ENCODE peak calls at places on chromosomes 7 and 10, in ten cellular contexts. One of them, this sample, is unnamed.

GRCh38 chr7:20158684-20159083 is 58.5 kb downstream of the MACC1 start:
- DNase-seq in prostate gland: no peak
- DNase-seq in gastrocnemius medialis: no peak
- DNase-seq in endothelial cell of umbilical vein: peak; percentile 39
- DNase-seq in A549: no peak
- DNase-seq in Peyer's patch: no peak
- DNase-seq in ovary: no peak
- DNase-seq in IMR-90: peak; percentile 36
- DNase-seq in stomach: no peak
- DNase-seq in testis: no peak
- DNase-seq in this sample: no peak

GRCh38 chr7:30736291-30736690 is 15.6 kb upstream of the INMT start:
- DNase-seq in stomach: no peak
- DNase-seq in testis: no peak
- DNase-seq in prostate gland: no peak
- DNase-seq in IMR-90: no peak
- DNase-seq in gastrocnemius medialis: no peak
- DNase-seq in ovary: no peak
- DNase-seq in endothelial cell of umbilical vein: no peak
- DNase-seq in Peyer's patch: no peak
- DNase-seq in A549: no peak
- DNase-seq in this sample: no peak

GRCh38 chr10:126646101-126646500 is 24.4 kb downstream of the C10orf90 start:
- DNase-seq in IMR-90: peak; percentile 9
- DNase-seq in prostate gland: no peak
- DNase-seq in ovary: no peak
- DNase-seq in gastrocnemius medialis: no peak
- DNase-seq in endothelial cell of umbilical vein: no peak
- DNase-seq in Peyer's patch: no peak
- DNase-seq in A549: no peak
- DNase-seq in stomach: no peak
- DNase-seq in testis: no peak
- DNase-seq in this sample: no peak

GRCh38 chr10:81179805-81180452 is 642.2 kb downstream of the SH2D4B start:
- DNase-seq in prostate gland: no peak
- DNase-seq in testis: peak; percentile 25
- DNase-seq in A549: peak; percentile 36
- DNase-seq in Peyer's patch: no peak
- DNase-seq in ovary: no peak
- DNase-seq in IMR-90: peak; percentile 2
- DNase-seq in stomach: no peak
- DNase-seq in gastrocnemius medialis: no peak
- DNase-seq in endothelial cell of umbilical vein: peak; percentile 8
- DNase-seq in this sample: no peak

GRCh38 chr7:41977165-41977651 is 259.8 kb downstream of the GLI3 start:
- DNase-seq in A549: peak; percentile 53
- DNase-seq in prostate gland: no peak
- DNase-seq in stomach: no peak
- DNase-seq in IMR-90: peak; percentile 75
- DNase-seq in Peyer's patch: no peak
- DNase-seq in testis: peak; percentile 43
- DNase-seq in ovary: no peak
- DNase-seq in gastrocnemius medialis: peak; percentile 66
- DNase-seq in endothelial cell of umbilical vein: peak; percentile 65
- DNase-seq in this sample: no peak

GRCh38 chr7:30920021-30920583 is 8.4 kb downstream of the AQP1 start:
- DNase-seq in A549: no peak
- DNase-seq in prostate gland: no peak
- DNase-seq in stomach: no peak
- DNase-seq in Peyer's patch: no peak
- DNase-seq in gastrocnemius medialis: peak; percentile 11
- DNase-seq in endothelial cell of umbilical vein: no peak
- DNase-seq in ovary: no peak
- DNase-seq in IMR-90: no peak
- DNase-seq in testis: no peak
- DNase-seq in this sample: peak; percentile 21

GRCh38 chr10:13844651-13845050 is 257.9 kb downstream of the PRPF18 start:
- DNase-seq in endothelial cell of umbilical vein: peak; percentile 41
- DNase-seq in stomach: no peak
- DNase-seq in gastrocnemius medialis: no peak
- DNase-seq in ovary: no peak
- DNase-seq in prostate gland: no peak
- DNase-seq in testis: no peak
- DNase-seq in Peyer's patch: no peak
- DNase-seq in IMR-90: peak; percentile 34
- DNase-seq in A549: no peak
- DNase-seq in this sample: no peak

GRCh38 chr7:156732091-156732621 is 91.6 kb downstream of the RNF32 start:
- DNase-seq in prostate gland: no peak
- DNase-seq in Peyer's patch: no peak
- DNase-seq in ovary: no peak
- DNase-seq in gastrocnemius medialis: no peak
- DNase-seq in A549: no peak
- DNase-seq in testis: no peak
- DNase-seq in IMR-90: peak; percentile 47
- DNase-seq in stomach: no peak
- DNase-seq in endothelial cell of umbilical vein: peak; percentile 5
- DNase-seq in this sample: no peak

GRCh38 chr10:125081931-125082330 is 78.4 kb downstream of the CTBP2 start:
- DNase-seq in A549: no peak
- DNase-seq in endothelial cell of umbilical vein: no peak
- DNase-seq in IMR-90: no peak
- DNase-seq in stomach: no peak
- DNase-seq in prostate gland: no peak
- DNase-seq in gastrocnemius medialis: peak; percentile 70
- DNase-seq in Peyer's patch: no peak
- DNase-seq in testis: peak; percentile 68
- DNase-seq in ovary: peak; percentile 14
- DNase-seq in this sample: no peak

GRCh38 chr7:2800220-2800922 is 43.7 kb downstream of the GNA12 start:
- DNase-seq in IMR-90: no peak
- DNase-seq in stomach: no peak
- DNase-seq in endothelial cell of umbilical vein: no peak
- DNase-seq in gastrocnemius medialis: no peak
- DNase-seq in testis: no peak
- DNase-seq in ovary: peak; percentile 13
- DNase-seq in A549: no peak
- DNase-seq in Peyer's patch: no peak
- DNase-seq in prostate gland: no peak
- DNase-seq in this sample: no peak

GRCh38 chr10:129765664-129766550 is 198.2 kb downstream of the EBF3 start:
- DNase-seq in endothelial cell of umbilical vein: no peak
- DNase-seq in testis: peak; percentile 7
- DNase-seq in gastrocnemius medialis: no peak
- DNase-seq in Peyer's patch: no peak
- DNase-seq in A549: no peak
- DNase-seq in ovary: no peak
- DNase-seq in IMR-90: no peak
- DNase-seq in prostate gland: no peak
- DNase-seq in stomach: peak; percentile 20
- DNase-seq in this sample: peak; percentile 34

GRCh38 chr10:53980210-53980609 is 820.8 kb downstream of the PCDH15 start:
- DNase-seq in ovary: no peak
- DNase-seq in IMR-90: no peak
- DNase-seq in prostate gland: no peak
- DNase-seq in A549: no peak
- DNase-seq in stomach: no peak
- DNase-seq in Peyer's patch: no peak
- DNase-seq in endothelial cell of umbilical vein: no peak
- DNase-seq in testis: no peak
- DNase-seq in gastrocnemius medialis: no peak
- DNase-seq in this sample: no peak

GRCh38 chr7:125480762-125481161 is 551.1 kb upstream of the POT1 start:
- DNase-seq in gastrocnemius medialis: no peak
- DNase-seq in IMR-90: no peak
- DNase-seq in A549: no peak
- DNase-seq in testis: no peak
- DNase-seq in ovary: no peak
- DNase-seq in Peyer's patch: no peak
- DNase-seq in endothelial cell of umbilical vein: no peak
- DNase-seq in prostate gland: no peak
- DNase-seq in stomach: no peak
- DNase-seq in this sample: no peak

DNA sequence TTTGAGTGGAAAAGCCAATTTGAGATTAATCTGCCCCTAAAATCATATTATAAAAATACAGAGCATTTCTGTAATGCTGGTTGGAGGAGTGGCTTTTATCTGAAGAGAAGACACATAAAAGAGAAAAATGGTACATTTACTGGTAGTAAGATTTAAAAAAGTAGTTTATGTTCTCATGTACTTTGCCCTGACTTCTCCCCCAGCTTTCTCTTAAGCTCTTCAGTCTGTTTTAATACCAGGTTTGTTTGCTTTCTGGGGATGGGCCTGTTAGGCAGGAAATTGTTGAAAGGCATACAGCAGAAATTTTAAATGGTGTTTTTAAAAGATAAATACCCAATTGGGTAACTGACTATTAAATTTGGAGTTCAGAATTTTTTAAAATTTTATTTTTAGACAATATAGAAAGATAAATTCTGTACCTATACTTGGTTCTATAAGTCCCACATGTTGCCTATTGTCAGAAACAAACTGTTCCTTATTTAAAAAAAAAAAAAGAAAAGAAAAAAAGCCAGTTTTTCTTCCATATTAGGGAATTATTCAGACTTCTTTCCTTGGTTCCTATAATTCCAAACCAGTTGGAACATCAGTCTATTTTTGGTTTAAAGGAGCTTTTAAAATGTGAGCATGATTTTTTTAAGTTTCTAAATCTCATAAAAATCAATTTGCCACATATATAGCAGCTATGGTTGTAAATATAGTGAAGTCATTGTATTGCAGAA is 136.6 kb downstream of the ARID5B start:
- DNase-seq in A549: peak; percentile 64
- DNase-seq in stomach: no peak
- DNase-seq in endothelial cell of umbilical vein: no peak
- DNase-seq in prostate gland: no peak
- DNase-seq in ovary: no peak
- DNase-seq in Peyer's patch: no peak
- DNase-seq in gastrocnemius medialis: no peak
- DNase-seq in testis: no peak
- DNase-seq in IMR-90: no peak
- DNase-seq in this sample: no peak
- H3K4me1 ChIP-seq in A549: peaks cover 26% of the 10 kb centered on the region
- H3K4me1 ChIP-seq in stomach: peaks cover 22% of the 10 kb centered on the region
- H3K4me1 ChIP-seq in endothelial cell of umbilical vein: peaks cover 7% of the 10 kb centered on the region
- H3K4me1 ChIP-seq in prostate gland: peaks cover 16% of the 10 kb centered on the region
- H3K4me1 ChIP-seq in ovary: peaks cover 2% of the 10 kb centered on the region
- H3K4me1 ChIP-seq in Peyer's patch: peaks cover 30% of the 10 kb centered on the region
- H3K4me1 ChIP-seq in gastrocnemius medialis: peaks cover 21% of the 10 kb centered on the region
- H3K4me1 ChIP-seq in testis: peaks cover 8% of the 10 kb centered on the region
- H3K4me1 ChIP-seq in IMR-90: peaks cover 25% of the 10 kb centered on the region
- H3K4me1 ChIP-seq in this sample: no peaks in the 10 kb centered on the region

GRCh38 chr7:127392182-127392565 is 334 bp downstream of the ZNF800 start:
- DNase-seq in IMR-90: peak; percentile 55
- DNase-seq in stomach: peak; percentile 66
- DNase-seq in prostate gland: peak; percentile 27
- DNase-seq in testis: peak; percentile 73
- DNase-seq in A549: peak; percentile 82
- DNase-seq in ovary: peak; percentile 68
- DNase-seq in endothelial cell of umbilical vein: peak; percentile 44
- DNase-seq in gastrocnemius medialis: peak; percentile 49
- DNase-seq in Peyer's patch: peak; percentile 51
- DNase-seq in this sample: peak; percentile 65
- TF ChIP-seq POLR2A in IMR-90: no peak
- TF ChIP-seq POLR2A in stomach: no peak
- TF ChIP-seq POLR2A in prostate gland: no peak
- TF ChIP-seq POLR2A in testis: no peak
- TF ChIP-seq POLR2A in A549: no peak
- TF ChIP-seq POLR2A in ovary: no peak
- TF ChIP-seq POLR2A in endothelial cell of umbilical vein: no peak
- TF ChIP-seq POLR2A in gastrocnemius medialis: no peak
- TF ChIP-seq POLR2A in Peyer's patch: no peak
- TF ChIP-seq POLR2A in this sample: no peak

DNA sequence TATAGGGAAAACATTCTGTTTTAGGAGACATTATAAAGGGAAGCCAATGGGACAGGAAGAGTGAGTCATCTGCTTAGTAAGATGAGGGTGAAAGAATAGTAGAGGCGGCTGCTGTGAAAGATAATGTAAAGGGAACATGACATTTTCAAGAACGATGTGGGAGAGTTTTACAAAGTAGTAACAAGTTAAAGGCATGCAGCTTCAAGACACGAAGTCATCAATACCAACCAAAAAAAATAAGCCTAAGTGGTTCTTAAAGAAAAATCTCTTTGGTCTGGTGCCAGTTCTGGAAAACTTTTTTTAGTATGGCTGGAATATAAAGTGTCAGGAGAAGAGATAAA is 6.1 kb downstream of the GSTO1 start:
- DNase-seq in testis: no peak
- DNase-seq in A549: no peak
- DNase-seq in Peyer's patch: no peak
- DNase-seq in gastrocnemius medialis: no peak
- DNase-seq in ovary: no peak
- DNase-seq in IMR-90: peak; percentile 81
- DNase-seq in stomach: no peak
- DNase-seq in endothelial cell of umbilical vein: peak; percentile 88
- DNase-seq in prostate gland: no peak
- DNase-seq in this sample: no peak
- H3K4me1 ChIP-seq in testis: peaks cover 9% of the 10 kb centered on the region
- H3K4me1 ChIP-seq in A549: peaks cover 37% of the 10 kb centered on the region
- H3K4me1 ChIP-seq in Peyer's patch: peaks cover 44% of the 10 kb centered on the region
- H3K4me1 ChIP-seq in gastrocnemius medialis: peaks cover 33% of the 10 kb centered on the region
- H3K4me1 ChIP-seq in ovary: peaks cover 2% of the 10 kb centered on the region
- H3K4me1 ChIP-seq in IMR-90: peaks cover 9% of the 10 kb centered on the region
- H3K4me1 ChIP-seq in stomach: peaks cover 24% of the 10 kb centered on the region
- H3K4me1 ChIP-seq in endothelial cell of umbilical vein: peaks cover 63% of the 10 kb centered on the region
- H3K4me1 ChIP-seq in prostate gland: peaks cover 13% of the 10 kb centered on the region
- H3K4me1 ChIP-seq in this sample: peaks cover 77% of the 10 kb centered on the region

GRCh38 chr7:70239930-70240329 is 641.7 kb downstream of the AUTS2 start:
- DNase-seq in A549: no peak
- DNase-seq in gastrocnemius medialis: no peak
- DNase-seq in prostate gland: no peak
- DNase-seq in testis: no peak
- DNase-seq in endothelial cell of umbilical vein: no peak
- DNase-seq in IMR-90: no peak
- DNase-seq in ovary: no peak
- DNase-seq in Peyer's patch: no peak
- DNase-seq in stomach: no peak
- DNase-seq in this sample: no peak

GRCh38 chr7:70243443-70243842 is 645.2 kb downstream of the AUTS2 start:
- DNase-seq in endothelial cell of umbilical vein: no peak
- DNase-seq in A549: no peak
- DNase-seq in stomach: no peak
- DNase-seq in Peyer's patch: no peak
- DNase-seq in ovary: no peak
- DNase-seq in IMR-90: no peak
- DNase-seq in gastrocnemius medialis: no peak
- DNase-seq in testis: no peak
- DNase-seq in prostate gland: no peak
- DNase-seq in this sample: no peak

GRCh38 chr7:70240873-70241272 is 642.6 kb downstream of the AUTS2 start:
- DNase-seq in ovary: no peak
- DNase-seq in gastrocnemius medialis: no peak
- DNase-seq in endothelial cell of umbilical vein: no peak
- DNase-seq in testis: no peak
- DNase-seq in IMR-90: no peak
- DNase-seq in A549: no peak
- DNase-seq in prostate gland: no peak
- DNase-seq in Peyer's patch: no peak
- DNase-seq in stomach: no peak
- DNase-seq in this sample: no peak

GRCh38 chr7:70241776-70242175 is 643.5 kb downstream of the AUTS2 start:
- DNase-seq in IMR-90: no peak
- DNase-seq in prostate gland: no peak
- DNase-seq in A549: no peak
- DNase-seq in stomach: no peak
- DNase-seq in endothelial cell of umbilical vein: no peak
- DNase-seq in Peyer's patch: no peak
- DNase-seq in ovary: no peak
- DNase-seq in testis: no peak
- DNase-seq in gastrocnemius medialis: no peak
- DNase-seq in this sample: no peak

GRCh38 chr7:70238171-70238575 is 639.9 kb downstream of the AUTS2 start:
- DNase-seq in testis: no peak
- DNase-seq in ovary: no peak
- DNase-seq in prostate gland: no peak
- DNase-seq in IMR-90: no peak
- DNase-seq in stomach: no peak
- DNase-seq in A549: no peak
- DNase-seq in gastrocnemius medialis: no peak
- DNase-seq in endothelial cell of umbilical vein: no peak
- DNase-seq in Peyer's patch: no peak
- DNase-seq in this sample: no peak
- TF ChIP-seq POLR2A in testis: no peak
- TF ChIP-seq POLR2A in ovary: no peak
- TF ChIP-seq POLR2A in prostate gland: no peak
- TF ChIP-seq POLR2A in IMR-90: no peak
- TF ChIP-seq POLR2A in stomach: no peak
- TF ChIP-seq POLR2A in A549: no peak
- TF ChIP-seq POLR2A in gastrocnemius medialis: no peak
- TF ChIP-seq POLR2A in endothelial cell of umbilical vein: no peak
- TF ChIP-seq POLR2A in Peyer's patch: no peak
- TF ChIP-seq POLR2A in this sample: no peak

This sample was measured in right lobe of liver.